ENCODE peak calls at places on chromosomes 11 and 22, in nine cellular contexts. Q is WTC11; T is RWPE1; X is heart left ventricle; G is CD4-positive, alpha-beta T cell; D is psoas muscle; I is coronary artery; P is neural crest cell; W is gastrocnemius medialis. A is an unnamed sample.

GRCh38 chr11:3835752-3836151 is 5.0 kb downstream of the RHOG start:
- DNase-seq in Q (no peak), T (no peak), X (peak), G (no peak), D (no peak), I (no peak), P (no peak), W (no peak), A (no peak)

GRCh38 chr11:116691779-116692178 is 81.0 kb downstream of the BUD13 start:
- DNase-seq in Q (peak), T (peak), X (no peak), G (peak), D (peak), I (no peak), P (peak), W (no peak), A (peak)

GRCh38 chr11:124315052-124315451 is 1.3 kb upstream of the OR8D1 start:
- DNase-seq in Q (no peak), T (no peak), X (no peak), G (no peak), D (no peak), I (no peak), P (no peak), W (no peak), A (no peak)

GRCh38 chr11:7670631-7671030 is 2.7 kb downstream of the CYB5R2 start:
- DNase-seq in Q (no peak), T (no peak), X (no peak), G (no peak), D (no peak), I (no peak), P (no peak), W (no peak), A (no peak)

GRCh38 chr11:129998107-129998506 is 4.5 kb downstream of the PRDM10 start:
- DNase-seq in Q (no peak), T (no peak), X (no peak), G (no peak), D (no peak), I (no peak), P (no peak), W (no peak), A (no peak)

GRCh38 chr11:3616721-3617460 is 24.9 kb downstream of the ART5 start:
- DNase-seq in Q (no peak), T (no peak), X (no peak), G (no peak), D (no peak), I (no peak), P (no peak), W (no peak), A (no peak)

GRCh38 chr11:118998388-118998717 is 415 bp downstream of the CENATAC start:
- DNase-seq in Q (no peak), T (no peak), X (no peak), G (no peak), D (no peak), I (no peak), P (no peak), W (no peak), A (no peak)

GRCh38 chr11:126945319-126945718 is 55.3 kb downstream of the KIRREL3 start:
- DNase-seq in Q (no peak), T (no peak), X (no peak), G (no peak), D (no peak), I (peak), P (no peak), W (no peak), A (no peak)

GRCh38 chr22:48444320-48445112 is 1383.2 kb downstream of the BRD1 start:
- DNase-seq in Q (no peak), T (no peak), X (no peak), G (no peak), D (no peak), I (no peak), P (no peak), W (no peak), A (no peak)

GRCh38 chr11:93513763-93514162 is 29.4 kb downstream of the SMCO4 start:
- DNase-seq in Q (no peak), T (no peak), X (no peak), G (no peak), D (no peak), I (no peak), P (no peak), W (no peak), A (no peak)

GRCh38 chr11:58893899-58894298 is 45.4 kb upstream of the GLYATL1 start:
- DNase-seq in Q (no peak), T (no peak), X (no peak), G (no peak), D (no peak), I (no peak), P (no peak), W (no peak), A (no peak)

GRCh38 chr11:92837595-92837994 is 131.9 kb upstream of the MTNR1B start:
- DNase-seq in Q (no peak), T (no peak), X (no peak), G (no peak), D (no peak), I (no peak), P (no peak), W (no peak), A (no peak)

GRCh38 chr11:72780291-72781062 is 13.4 kb downstream of the STARD10 start:
- DNase-seq in Q (no peak), T (no peak), X (no peak), G (no peak), D (no peak), I (no peak), P (no peak), W (no peak), A (no peak)
- TF ChIP-seq CTCF in Q (no peak), T (no peak), X (no peak), G (no peak), D (no peak), I (no peak), P (no peak), W (no peak), A (no peak)

DNA sequence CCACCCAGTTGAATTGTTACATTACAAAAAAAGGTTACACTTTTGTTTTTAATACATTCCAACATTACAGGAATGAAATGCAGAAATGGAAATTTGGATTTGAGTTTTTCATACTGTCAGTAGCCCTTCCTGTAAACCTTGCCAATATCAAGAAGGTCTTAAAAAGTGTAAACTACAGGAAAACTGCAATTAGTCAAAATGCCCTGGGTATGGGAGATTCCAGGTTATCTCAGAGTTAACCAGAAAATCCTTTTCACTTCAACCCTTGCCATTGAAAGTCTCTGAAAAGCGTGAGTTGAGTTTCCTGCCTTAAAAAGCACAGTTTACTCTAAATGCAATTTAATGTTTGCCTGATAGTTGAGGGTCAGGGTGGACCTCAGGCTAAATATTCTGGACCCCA is 34.0 kb upstream of the LDLRAD3 start:
- DNase-seq in Q (no peak), T (no peak), X (no peak), G (no peak), D (no peak), I (no peak), P (no peak), W (no peak), A (no peak)
- TF ChIP-seq CTCF in Q (no peak), T (no peak), X (no peak), G (no peak), D (no peak), I (no peak), P (no peak), W (no peak), A (no peak)

GRCh38 chr11:72478596-72479143 is 44.3 kb upstream of the CLPB start:
- DNase-seq in Q (no peak), T (no peak), X (no peak), G (no peak), D (no peak), I (no peak), P (no peak), W (no peak), A (no peak)

GRCh38 chr11:72483412-72484186 is 49.3 kb upstream of the CLPB start:
- DNase-seq in Q (no peak), T (peak), X (no peak), G (no peak), D (no peak), I (no peak), P (no peak), W (no peak), A (no peak)
- TF ChIP-seq CTCF in Q (no peak), T (no peak), X (no peak), G (no peak), D (no peak), I (no peak), P (no peak), W (no peak), A (no peak)

GRCh38 chr11:81237139-81237538 is 1496.5 kb downstream of the FAM181B start:
- DNase-seq in Q (no peak), T (no peak), X (no peak), G (no peak), D (no peak), I (no peak), P (peak), W (no peak), A (no peak)
- TF ChIP-seq CTCF in Q (no peak), T (peak), X (peak), G (no peak), D (peak), I (no peak), P (peak), W (no peak), A (peak)

GRCh38 chr22:30821863-30822215 is 127.2 kb downstream of the OSBP2 start:
- DNase-seq in Q (no peak), T (no peak), X (no peak), G (no peak), D (no peak), I (peak), P (no peak), W (no peak), A (no peak)

GRCh38 chr22:30813936-30814335 is 119.3 kb downstream of the OSBP2 start:
- DNase-seq in Q (no peak), T (no peak), X (no peak), G (no peak), D (no peak), I (no peak), P (no peak), W (no peak), A (no peak)

GRCh38 chr22:30821381-30821780 is 126.7 kb downstream of the OSBP2 start:
- DNase-seq in Q (no peak), T (no peak), X (no peak), G (no peak), D (no peak), I (peak), P (no peak), W (no peak), A (no peak)

GRCh38 chr22:30816413-30816812 is 121.7 kb downstream of the OSBP2 start:
- DNase-seq in Q (no peak), T (no peak), X (no peak), G (no peak), D (no peak), I (no peak), P (no peak), W (no peak), A (no peak)
- TF ChIP-seq CTCF in Q (no peak), T (no peak), X (no peak), G (no peak), D (peak), I (no peak), P (no peak), W (no peak), A (no peak)

GRCh38 chr11:8926236-8926635 is 6.5 kb downstream of the C11orf16 start:
- DNase-seq in Q (no peak), T (no peak), X (no peak), G (no peak), D (no peak), I (no peak), P (no peak), W (no peak), A (peak)
- TF ChIP-seq CTCF in Q (no peak), T (no peak), X (no peak), G (no peak), D (no peak), I (no peak), P (no peak), W (no peak), A (no peak)

GRCh38 chr11:22331771-22332170 is 6.4 kb upstream of the SLC17A6 start:
- DNase-seq in Q (no peak), T (no peak), X (no peak), G (no peak), D (no peak), I (no peak), P (no peak), W (no peak), A (no peak)
- TF ChIP-seq CTCF in Q (no peak), T (no peak), X (no peak), G (no peak), D (no peak), I (no peak), P (no peak), W (no peak), A (peak)

A was measured in osteocyte.